ENCODE peak calls at places on chromosomes 7 and 10, in four cellular contexts. I is A549, C is SK-N-SH, U is HepG2. H is an unnamed sample.

GRCh38 chr10:98664329-98665042 is 217.8 kb upstream of the HPS1 start:
- DNase-seq in I (peak), C (peak), U (peak), H (peak)

GRCh38 chr10:3631709-3632330 is 153.2 kb downstream of the KLF6 start:
- DNase-seq in I (no peak), C (no peak), U (no peak), H (no peak)

GRCh38 chr7:142401951-142402350 is 144.1 kb upstream of the PRSS58 start:
- DNase-seq in I (no peak), C (no peak), U (no peak), H (no peak)

GRCh38 chr10:122475130-122475529 is 13.8 kb downstream of the HTRA1 start:
- DNase-seq in U (no peak), I (no peak), C (no peak), H (no peak)

GRCh38 chr7:151143261-151144015 is 24.1 kb downstream of the GBX1 start:
- DNase-seq in I (no peak), U (no peak), C (no peak), H (no peak)

GRCh38 chr10:110304394-110304779 is 333 bp downstream of the SMNDC1 start:
- DNase-seq in I (no peak), U (no peak), C (no peak), H (no peak)

GRCh38 chr7:99079104-99079503 is 64.8 kb downstream of the SMURF1 start:
- DNase-seq in C (no peak), U (no peak), I (no peak), H (no peak)

GRCh38 chr10:122981066-122981464 is 864 bp downstream of the PSTK start:
- DNase-seq in U (peak), C (peak), I (peak), H (no peak)

GRCh38 chr7:134963031-134963430 is 23.3 kb upstream of the AGBL3 start:
- DNase-seq in I (no peak), U (no peak), C (no peak), H (no peak)
- TF ChIP-seq PBX3 in I (no peak), U (no peak), C (no peak), H (no peak)

GRCh38 chr10:132489704-132490534 is 47.7 kb upstream of the INPP5A start:
- DNase-seq in C (no peak), I (no peak), U (no peak), H (no peak)
- TF ChIP-seq PBX3 in C (no peak), I (no peak), U (no peak), H (no peak)

DNA sequence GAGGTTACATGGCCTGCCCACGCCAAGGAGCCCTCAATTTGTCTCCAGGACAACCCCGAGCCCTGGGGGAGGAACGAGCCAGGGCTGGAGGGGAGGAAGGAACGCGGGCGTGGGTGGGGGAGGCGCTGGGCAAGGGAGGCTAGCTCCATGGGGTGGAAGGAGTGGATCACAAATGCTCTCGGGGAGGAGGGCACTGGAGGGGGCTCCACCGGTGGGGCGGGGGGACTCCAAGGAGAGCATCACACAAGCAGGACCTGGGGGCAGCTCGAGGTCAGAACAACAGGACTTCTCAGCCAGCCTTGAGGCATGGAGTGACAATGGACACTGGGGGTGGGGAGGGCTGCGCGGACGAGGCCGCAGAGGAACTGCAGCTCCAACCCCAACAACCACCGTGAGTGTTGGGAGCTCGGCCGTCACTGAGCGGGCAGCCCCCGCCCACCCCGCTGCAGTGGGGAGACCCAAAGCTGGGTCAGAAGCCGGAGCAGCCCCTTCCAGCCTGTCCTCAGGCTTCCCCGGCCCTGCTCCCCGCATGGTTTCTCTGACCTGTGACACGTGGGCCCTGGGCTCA is 41.1 kb downstream of the STK32C start:
- DNase-seq in U (no peak), I (no peak), C (no peak), H (no peak)
- TF ChIP-seq PBX3 in U (no peak), I (no peak), C (no peak), H (no peak)

GRCh38 chr7:41003031-41003925 is 699.6 kb downstream of the INHBA start:
- DNase-seq in U (peak), C (peak), I (no peak), H (peak)
- TF ChIP-seq PBX3 in U (no peak), C (no peak), I (no peak), H (no peak)

GRCh38 chr10:95329296-95329695 is 38.5 kb upstream of the PDLIM1 start:
- DNase-seq in U (no peak), C (no peak), I (no peak), H (no peak)

GRCh38 chr10:95328013-95328412 is 37.2 kb upstream of the PDLIM1 start:
- DNase-seq in C (no peak), I (no peak), U (no peak), H (no peak)

GRCh38 chr10:95331596-95332130 is 40.9 kb upstream of the PDLIM1 start:
- DNase-seq in U (no peak), I (no peak), C (no peak), H (no peak)

GRCh38 chr10:95332666-95333249 is 42.0 kb upstream of the PDLIM1 start:
- DNase-seq in C (no peak), I (no peak), U (no peak), H (no peak)

GRCh38 chr10:95330966-95331453 is 40.2 kb upstream of the PDLIM1 start:
- DNase-seq in C (no peak), U (no peak), I (no peak), H (no peak)
- TF ChIP-seq PBX3 in C (no peak), U (no peak), I (no peak), H (no peak)

DNA sequence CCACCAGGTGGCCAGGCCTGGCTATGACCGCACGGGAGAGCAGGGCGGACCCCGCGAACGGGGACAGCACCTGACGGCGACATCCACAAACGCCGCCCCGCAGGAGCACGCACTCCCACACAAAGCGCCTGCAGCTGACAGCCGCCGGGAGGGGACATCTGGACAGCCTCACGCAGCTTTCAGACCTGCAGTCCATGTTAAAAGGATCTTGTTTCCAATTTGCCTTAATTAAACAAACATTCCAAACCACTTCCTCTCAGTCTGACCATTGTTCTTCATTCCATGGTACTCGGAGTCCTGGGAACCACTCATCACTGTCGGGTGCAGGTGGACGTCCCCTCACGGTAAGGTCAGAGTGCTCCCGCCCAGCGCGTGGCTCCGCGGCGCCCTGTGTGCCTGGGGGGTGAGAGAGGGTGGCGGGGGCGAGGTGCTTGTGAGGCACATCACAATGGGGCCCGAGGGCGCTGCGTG is 5.9 kb upstream of the GPER1 start:
- DNase-seq in C (peak), I (no peak), U (no peak), H (no peak)
- TF ChIP-seq PBX3 in C (no peak), I (no peak), U (no peak), H (no peak)